ENCODE peak calls at places on chromosomes 4 and X, in four cellular contexts. One of them, this sample, is unnamed.
A peak's percentile ranks its signal among the peaks of the same experiment; 100 is the strongest.

GRCh38 chrX:23465105-23465791 is 130.6 kb downstream of the PTCHD1 start:
- DNase-seq in AG04449: no peak
- DNase-seq in psoas muscle: no peak
- DNase-seq in fibroblast of pulmonary artery: no peak
- DNase-seq in this sample: no peak

GRCh38 chr4:11011249-11011648 is 326.7 kb upstream of the CLNK start:
- DNase-seq in psoas muscle: no peak
- DNase-seq in fibroblast of pulmonary artery: no peak
- DNase-seq in AG04449: no peak
- DNase-seq in this sample: no peak

GRCh38 chr4:85942107-85942506 is 417.7 kb downstream of the MAPK10 start:
- DNase-seq in AG04449: no peak
- DNase-seq in fibroblast of pulmonary artery: no peak
- DNase-seq in psoas muscle: no peak
- DNase-seq in this sample: no peak

GRCh38 chrX:129493643-129494042 is 29.6 kb downstream of the SMARCA1 start:
- DNase-seq in fibroblast of pulmonary artery: peak; percentile 44
- DNase-seq in AG04449: no peak
- DNase-seq in psoas muscle: no peak
- DNase-seq in this sample: no peak

GRCh38 chr4:7970031-7970946 is 30.6 kb upstream of the AFAP1 start:
- DNase-seq in fibroblast of pulmonary artery: peak; percentile 79
- DNase-seq in psoas muscle: no peak
- DNase-seq in AG04449: no peak
- DNase-seq in this sample: no peak

GRCh38 chrX:108362026-108362425 is 76.2 kb downstream of the COL4A6 start:
- DNase-seq in psoas muscle: no peak
- DNase-seq in AG04449: no peak
- DNase-seq in fibroblast of pulmonary artery: no peak
- DNase-seq in this sample: no peak

GRCh38 chr4:68132342-68132741 is 2.7 kb upstream of the TMPRSS11F start:
- DNase-seq in psoas muscle: no peak
- DNase-seq in fibroblast of pulmonary artery: no peak
- DNase-seq in AG04449: no peak
- DNase-seq in this sample: no peak

GRCh38 chr4:13484749-13485345 is 707 bp upstream of the RAB28 start:
- DNase-seq in AG04449: no peak
- DNase-seq in fibroblast of pulmonary artery: peak; percentile 62
- DNase-seq in psoas muscle: no peak
- DNase-seq in this sample: peak; percentile 24

GRCh38 chrX:9832811-9833210 is 46.6 kb downstream of the SHROOM2 start:
- DNase-seq in AG04449: no peak
- DNase-seq in psoas muscle: no peak
- DNase-seq in fibroblast of pulmonary artery: no peak
- DNase-seq in this sample: no peak

GRCh38 chr4:94635172-94635571 is 122.6 kb upstream of the BMPR1B start:
- DNase-seq in AG04449: no peak
- DNase-seq in fibroblast of pulmonary artery: peak; percentile 49
- DNase-seq in psoas muscle: no peak
- DNase-seq in this sample: no peak

GRCh38 chr4:86048426-86048825 is 311.4 kb downstream of the MAPK10 start:
- DNase-seq in psoas muscle: no peak
- DNase-seq in fibroblast of pulmonary artery: no peak
- DNase-seq in AG04449: no peak
- DNase-seq in this sample: no peak

GRCh38 chr4:112951362-112951962 is 98.0 kb upstream of the ANK2 start:
- DNase-seq in AG04449: no peak
- DNase-seq in psoas muscle: no peak
- DNase-seq in fibroblast of pulmonary artery: peak; percentile 42
- DNase-seq in this sample: no peak

GRCh38 chr4:117093581-117093980 is 8.2 kb upstream of the TRAM1L1 start:
- DNase-seq in psoas muscle: no peak
- DNase-seq in fibroblast of pulmonary artery: peak; percentile 11
- DNase-seq in AG04449: peak; percentile 7
- DNase-seq in this sample: no peak

GRCh38 chrX:113260474-113260873 is 419.8 kb upstream of the AMOT start:
- DNase-seq in AG04449: no peak
- DNase-seq in fibroblast of pulmonary artery: peak; percentile 4
- DNase-seq in psoas muscle: no peak
- DNase-seq in this sample: no peak
- TF ChIP-seq CTCF in AG04449: no peak
- TF ChIP-seq CTCF in fibroblast of pulmonary artery: peak; percentile 11
- TF ChIP-seq CTCF in psoas muscle: no peak
- TF ChIP-seq CTCF in this sample: no peak

GRCh38 chrX:13938766-13939530 is 90.7 kb downstream of the GEMIN8 start:
- DNase-seq in fibroblast of pulmonary artery: no peak
- DNase-seq in psoas muscle: no peak
- DNase-seq in AG04449: no peak
- DNase-seq in this sample: no peak

GRCh38 chrX:13934731-13935130 is 95.0 kb downstream of the GEMIN8 start:
- DNase-seq in fibroblast of pulmonary artery: no peak
- DNase-seq in AG04449: no peak
- DNase-seq in psoas muscle: no peak
- DNase-seq in this sample: no peak

GRCh38 chrX:13938053-13938765 is 91.5 kb downstream of the GEMIN8 start:
- DNase-seq in AG04449: no peak
- DNase-seq in fibroblast of pulmonary artery: peak; percentile 2
- DNase-seq in psoas muscle: peak; percentile 21
- DNase-seq in this sample: no peak

GRCh38 chrX:13937370-13938052 is 92.2 kb downstream of the GEMIN8 start:
- DNase-seq in fibroblast of pulmonary artery: peak; percentile 20
- DNase-seq in psoas muscle: no peak
- DNase-seq in AG04449: no peak
- DNase-seq in this sample: no peak

GRCh38 chrX:13936804-13937203 is 92.9 kb downstream of the GEMIN8 start:
- DNase-seq in psoas muscle: no peak
- DNase-seq in AG04449: no peak
- DNase-seq in fibroblast of pulmonary artery: no peak
- DNase-seq in this sample: no peak
- H3K4me3 ChIP-seq in psoas muscle: no peak overlapping the region
- H3K4me3 ChIP-seq in AG04449: no peak overlapping the region
- H3K4me3 ChIP-seq in fibroblast of pulmonary artery: no peak overlapping the region
- H3K4me3 ChIP-seq in this sample: no peak overlapping the region

GRCh38 chrX:150361070-150361776 is 1.9 kb upstream of the MAMLD1 start:
- DNase-seq in fibroblast of pulmonary artery: peak; percentile 24
- DNase-seq in psoas muscle: no peak
- DNase-seq in AG04449: no peak
- DNase-seq in this sample: no peak
- TF ChIP-seq CTCF in fibroblast of pulmonary artery: no peak
- TF ChIP-seq CTCF in psoas muscle: no peak
- TF ChIP-seq CTCF in AG04449: peak; percentile 11
- TF ChIP-seq CTCF in this sample: no peak

GRCh38 chrX:133444952-133445831 is 29.9 kb upstream of the GPC4 start:
- DNase-seq in AG04449: no peak
- DNase-seq in psoas muscle: no peak
- DNase-seq in fibroblast of pulmonary artery: no peak
- DNase-seq in this sample: no peak
- H3K4me3 ChIP-seq in AG04449: peak overlapping the region; percentile 32
- H3K4me3 ChIP-seq in psoas muscle: peak overlapping the region; percentile 65
- H3K4me3 ChIP-seq in fibroblast of pulmonary artery: no peak overlapping the region
- H3K4me3 ChIP-seq in this sample: no peak overlapping the region

This sample was measured in HFF-Myc.